ENCODE peak calls at places on chromosomes 2 and 18, in six cellular contexts. One of them, this sample, is unnamed. For H3K9me3, the result is how much of the 10 kb centered on the place peaks cover.

GRCh38 chr2:233857511-233858118 is 3.3 kb upstream of the HJURP start:
- DNase-seq in adrenal gland: peak
- DNase-seq in GM23248: peak
- DNase-seq in cardiac muscle cell: peak
- DNase-seq in HCT116: no peak
- DNase-seq in lower lobe of right lung: peak
- DNase-seq in this sample: no peak

GRCh38 chr2:182816856-182817255 is 49.6 kb downstream of the FRZB start:
- DNase-seq in adrenal gland: no peak
- DNase-seq in cardiac muscle cell: no peak
- DNase-seq in lower lobe of right lung: no peak
- DNase-seq in HCT116: no peak
- DNase-seq in GM23248: peak
- DNase-seq in this sample: no peak

GRCh38 chr2:204010611-204011560 is 74.3 kb downstream of the ICOS start:
- DNase-seq in cardiac muscle cell: no peak
- DNase-seq in GM23248: peak
- DNase-seq in lower lobe of right lung: no peak
- DNase-seq in HCT116: no peak
- DNase-seq in adrenal gland: no peak
- DNase-seq in this sample: no peak

GRCh38 chr2:84970266-84970955 is 550 bp upstream of the KCMF1 start:
- DNase-seq in cardiac muscle cell: peak
- DNase-seq in HCT116: no peak
- DNase-seq in lower lobe of right lung: peak
- DNase-seq in adrenal gland: peak
- DNase-seq in GM23248: peak
- DNase-seq in this sample: peak

GRCh38 chr2:240291940-240292574 is 143.4 kb upstream of the GPC1 start:
- DNase-seq in lower lobe of right lung: no peak
- DNase-seq in cardiac muscle cell: no peak
- DNase-seq in adrenal gland: no peak
- DNase-seq in HCT116: no peak
- DNase-seq in GM23248: no peak
- DNase-seq in this sample: no peak

GRCh38 chr18:10274327-10274726 is 180.1 kb upstream of the APCDD1 start:
- DNase-seq in GM23248: peak
- DNase-seq in adrenal gland: no peak
- DNase-seq in lower lobe of right lung: no peak
- DNase-seq in cardiac muscle cell: no peak
- DNase-seq in HCT116: no peak
- DNase-seq in this sample: peak

GRCh38 chr2:238270606-238271005 is 17.8 kb downstream of the PER2 start:
- DNase-seq in lower lobe of right lung: peak
- DNase-seq in HCT116: no peak
- DNase-seq in GM23248: no peak
- DNase-seq in adrenal gland: no peak
- DNase-seq in cardiac muscle cell: no peak
- DNase-seq in this sample: peak

GRCh38 chr18:56423626-56424025 is 214.8 kb downstream of the TXNL1 start:
- DNase-seq in HCT116: no peak
- DNase-seq in adrenal gland: no peak
- DNase-seq in lower lobe of right lung: no peak
- DNase-seq in cardiac muscle cell: no peak
- DNase-seq in GM23248: peak
- DNase-seq in this sample: no peak

GRCh38 chr2:54559593-54560145 is 103.5 kb downstream of the SPTBN1 start:
- DNase-seq in lower lobe of right lung: no peak
- DNase-seq in cardiac muscle cell: no peak
- DNase-seq in adrenal gland: peak
- DNase-seq in HCT116: no peak
- DNase-seq in GM23248: peak
- DNase-seq in this sample: no peak

GRCh38 chr2:120830096-120830830 is 94.6 kb downstream of the GLI2 start:
- DNase-seq in GM23248: no peak
- DNase-seq in lower lobe of right lung: peak
- DNase-seq in cardiac muscle cell: no peak
- DNase-seq in HCT116: no peak
- DNase-seq in adrenal gland: no peak
- DNase-seq in this sample: peak

GRCh38 chr2:184598313-184599053 is at the start of gene ZNF804A:
- DNase-seq in adrenal gland: peak
- DNase-seq in lower lobe of right lung: peak
- DNase-seq in HCT116: no peak
- DNase-seq in GM23248: peak
- DNase-seq in cardiac muscle cell: peak
- DNase-seq in this sample: peak

GRCh38 chr2:79114797-79115494 is 5.3 kb upstream of the REG1A start:
- DNase-seq in HCT116: no peak
- DNase-seq in adrenal gland: no peak
- DNase-seq in GM23248: no peak
- DNase-seq in cardiac muscle cell: no peak
- DNase-seq in lower lobe of right lung: no peak
- DNase-seq in this sample: no peak

GRCh38 chr18:24989760-24990547 is 362.0 kb downstream of the ZNF521 start:
- DNase-seq in cardiac muscle cell: no peak
- DNase-seq in adrenal gland: no peak
- DNase-seq in GM23248: no peak
- DNase-seq in HCT116: no peak
- DNase-seq in lower lobe of right lung: no peak
- DNase-seq in this sample: no peak

GRCh38 chr2:129748250-129748649 is 231.2 kb upstream of the RAB6C start:
- DNase-seq in GM23248: no peak
- DNase-seq in HCT116: no peak
- DNase-seq in adrenal gland: no peak
- DNase-seq in lower lobe of right lung: no peak
- DNase-seq in cardiac muscle cell: no peak
- DNase-seq in this sample: no peak

GRCh38 chr18:26457611-26458350 is 90.6 kb downstream of the KCTD1 start:
- DNase-seq in HCT116: no peak
- DNase-seq in GM23248: no peak
- DNase-seq in cardiac muscle cell: peak
- DNase-seq in adrenal gland: no peak
- DNase-seq in lower lobe of right lung: no peak
- DNase-seq in this sample: peak

GRCh38 chr2:74051504-74051903 is 66.8 kb downstream of the TET3 start:
- DNase-seq in GM23248: no peak
- DNase-seq in lower lobe of right lung: no peak
- DNase-seq in adrenal gland: no peak
- DNase-seq in cardiac muscle cell: no peak
- DNase-seq in HCT116: no peak
- DNase-seq in this sample: no peak

GRCh38 chr2:113064281-113064680 is 3.5 kb upstream of the IL1F10 start:
- DNase-seq in lower lobe of right lung: no peak
- DNase-seq in cardiac muscle cell: no peak
- DNase-seq in GM23248: no peak
- DNase-seq in adrenal gland: no peak
- DNase-seq in HCT116: no peak
- DNase-seq in this sample: no peak

GRCh38 chr2:6993230-6993640 is 76.0 kb downstream of the RNF144A start:
- DNase-seq in HCT116: no peak
- DNase-seq in GM23248: no peak
- DNase-seq in adrenal gland: peak
- DNase-seq in cardiac muscle cell: no peak
- DNase-seq in lower lobe of right lung: no peak
- DNase-seq in this sample: peak

DNA sequence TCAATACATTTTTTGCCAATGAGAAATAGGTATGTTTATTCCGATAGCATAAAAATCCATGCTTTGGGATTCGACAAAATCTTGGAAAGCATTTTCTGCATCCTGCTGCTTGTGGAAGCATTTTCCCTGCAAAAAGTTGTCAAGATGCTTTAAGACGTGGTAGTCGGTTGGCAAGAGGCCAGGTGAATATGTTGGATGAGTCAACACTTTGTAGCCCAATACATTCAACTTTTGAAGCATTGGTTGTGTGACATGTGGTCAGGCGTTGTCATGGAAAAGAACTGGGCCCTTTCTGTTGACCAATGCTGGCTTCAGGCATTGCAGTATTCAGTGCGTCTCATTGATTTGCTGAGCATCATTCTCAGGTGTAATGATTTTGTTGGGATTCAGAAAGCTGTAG is 764.5 kb downstream of the TRIB2 start:
- DNase-seq in adrenal gland: no peak
- DNase-seq in HCT116: no peak
- DNase-seq in GM23248: peak
- DNase-seq in lower lobe of right lung: no peak
- DNase-seq in cardiac muscle cell: no peak
- DNase-seq in this sample: no peak
- H3K9me3 ChIP-seq in adrenal gland: under half
- H3K9me3 ChIP-seq in HCT116: under half
- H3K9me3 ChIP-seq in GM23248: under half
- H3K9me3 ChIP-seq in lower lobe of right lung: under half
- H3K9me3 ChIP-seq in cardiac muscle cell: under half
- H3K9me3 ChIP-seq in this sample: under half

DNA sequence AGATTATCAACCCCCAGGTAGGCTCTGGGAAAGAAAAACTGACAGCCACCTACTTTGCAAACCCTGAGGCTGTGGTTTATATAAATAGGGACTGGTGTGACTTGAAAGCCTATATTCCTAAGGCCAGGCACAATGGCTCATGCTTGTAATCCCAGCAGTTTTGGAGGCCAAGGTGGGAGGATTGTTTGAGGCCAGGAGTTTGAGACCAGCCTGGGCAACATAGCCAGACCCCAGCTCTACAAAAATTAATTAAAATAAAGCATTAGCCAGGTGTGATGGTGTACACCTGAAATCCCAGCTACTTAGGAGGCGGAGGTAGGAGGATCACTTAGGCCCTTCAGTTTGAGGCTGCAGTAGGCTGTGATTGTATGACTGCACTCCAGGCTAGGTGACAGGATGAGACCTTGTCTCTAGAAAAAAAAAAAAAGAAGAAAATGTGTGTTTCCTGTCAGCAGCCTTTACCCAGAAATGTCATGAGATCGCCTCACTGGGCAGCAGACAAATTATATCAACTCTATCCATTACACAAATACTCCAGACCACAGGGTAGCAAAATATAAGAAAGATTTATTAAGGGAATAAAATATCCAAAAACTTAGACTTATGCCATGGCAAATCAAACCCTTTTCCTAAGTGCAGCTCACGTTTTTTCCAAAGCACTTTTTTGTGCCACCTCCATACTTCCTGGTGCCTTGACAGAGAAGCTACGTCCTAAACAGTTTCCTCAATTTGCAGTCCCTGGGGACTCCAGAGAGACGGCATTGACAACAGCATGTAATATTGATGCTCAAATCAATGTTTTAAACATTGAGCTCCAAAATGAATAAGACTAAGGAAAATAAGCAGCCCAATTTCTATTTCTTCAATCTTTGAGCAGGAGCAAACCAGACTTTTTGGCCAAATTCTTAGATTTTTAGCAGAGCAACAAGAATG is 190.8 kb upstream of the NDUFV2 start:
- DNase-seq in adrenal gland: no peak
- DNase-seq in lower lobe of right lung: no peak
- DNase-seq in HCT116: no peak
- DNase-seq in GM23248: no peak
- DNase-seq in cardiac muscle cell: no peak
- DNase-seq in this sample: no peak
- H3K9me3 ChIP-seq in adrenal gland: under half
- H3K9me3 ChIP-seq in lower lobe of right lung: under half
- H3K9me3 ChIP-seq in HCT116: under half
- H3K9me3 ChIP-seq in GM23248: under half
- H3K9me3 ChIP-seq in cardiac muscle cell: under half
- H3K9me3 ChIP-seq in this sample: under half

GRCh38 chr2:94873362-94874276 is 2.4 kb downstream of the TEKT4 start:
- DNase-seq in lower lobe of right lung: peak
- DNase-seq in HCT116: no peak
- DNase-seq in cardiac muscle cell: no peak
- DNase-seq in adrenal gland: no peak
- DNase-seq in GM23248: no peak
- DNase-seq in this sample: peak

GRCh38 chr2:94874277-94874997 is 3.2 kb downstream of the TEKT4 start:
- DNase-seq in HCT116: peak
- DNase-seq in GM23248: peak
- DNase-seq in lower lobe of right lung: peak
- DNase-seq in cardiac muscle cell: peak
- DNase-seq in adrenal gland: no peak
- DNase-seq in this sample: no peak

GRCh38 chr2:94875820-94876522 is 4.7 kb downstream of the TEKT4 start:
- DNase-seq in GM23248: no peak
- DNase-seq in lower lobe of right lung: no peak
- DNase-seq in HCT116: no peak
- DNase-seq in adrenal gland: no peak
- DNase-seq in cardiac muscle cell: no peak
- DNase-seq in this sample: no peak

GRCh38 chr2:94876523-94876863 is 5.3 kb downstream of the TEKT4 start:
- DNase-seq in HCT116: no peak
- DNase-seq in cardiac muscle cell: no peak
- DNase-seq in GM23248: no peak
- DNase-seq in lower lobe of right lung: no peak
- DNase-seq in adrenal gland: no peak
- DNase-seq in this sample: no peak

GRCh38 chr2:94875064-94875819 is 4.0 kb downstream of the TEKT4 start:
- DNase-seq in adrenal gland: no peak
- DNase-seq in HCT116: no peak
- DNase-seq in GM23248: no peak
- DNase-seq in lower lobe of right lung: peak
- DNase-seq in cardiac muscle cell: no peak
- DNase-seq in this sample: no peak
- H3K9me3 ChIP-seq in adrenal gland: under half
- H3K9me3 ChIP-seq in HCT116: under half
- H3K9me3 ChIP-seq in GM23248: under half
- H3K9me3 ChIP-seq in lower lobe of right lung: under half
- H3K9me3 ChIP-seq in cardiac muscle cell: under half
- H3K9me3 ChIP-seq in this sample: under half

GRCh38 chr18:23451491-23451890 is 1.6 kb upstream of the RIOK3 start:
- DNase-seq in cardiac muscle cell: no peak
- DNase-seq in adrenal gland: no peak
- DNase-seq in HCT116: no peak
- DNase-seq in GM23248: no peak
- DNase-seq in lower lobe of right lung: no peak
- DNase-seq in this sample: no peak

GRCh38 chr18:23452347-23452727 is 750 bp upstream of the RIOK3 start:
- DNase-seq in cardiac muscle cell: no peak
- DNase-seq in GM23248: no peak
- DNase-seq in adrenal gland: no peak
- DNase-seq in HCT116: no peak
- DNase-seq in lower lobe of right lung: no peak
- DNase-seq in this sample: no peak

GRCh38 chr18:23450022-23450421 is 3.1 kb upstream of the RIOK3 start:
- DNase-seq in GM23248: no peak
- DNase-seq in lower lobe of right lung: no peak
- DNase-seq in adrenal gland: no peak
- DNase-seq in cardiac muscle cell: no peak
- DNase-seq in HCT116: no peak
- DNase-seq in this sample: no peak

GRCh38 chr18:23451011-23451410 is 2.1 kb upstream of the RIOK3 start:
- DNase-seq in HCT116: no peak
- DNase-seq in lower lobe of right lung: no peak
- DNase-seq in adrenal gland: no peak
- DNase-seq in GM23248: no peak
- DNase-seq in cardiac muscle cell: no peak
- DNase-seq in this sample: no peak

DNA sequence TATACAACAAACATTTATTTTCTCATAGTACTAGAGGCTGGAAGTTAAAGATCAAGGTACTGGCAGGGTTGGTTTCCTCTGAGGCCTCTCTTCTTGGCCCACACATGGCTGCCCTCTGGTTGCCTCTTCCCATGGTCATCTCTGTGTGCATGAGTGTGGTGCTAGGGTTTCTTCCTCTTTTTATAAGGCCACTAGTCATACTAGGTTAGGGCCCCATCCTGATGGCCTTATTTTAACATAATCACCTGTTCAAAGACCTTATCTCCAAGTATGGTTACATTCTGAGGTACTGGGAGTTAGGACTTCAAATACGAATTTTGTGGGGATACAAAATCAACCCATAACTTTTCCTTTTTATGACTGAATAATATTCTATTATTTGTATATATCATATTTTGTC is 4.8 kb upstream of the RIOK3 start:
- DNase-seq in lower lobe of right lung: no peak
- DNase-seq in adrenal gland: no peak
- DNase-seq in cardiac muscle cell: no peak
- DNase-seq in GM23248: no peak
- DNase-seq in HCT116: no peak
- DNase-seq in this sample: no peak
- H3K9me3 ChIP-seq in lower lobe of right lung: under half
- H3K9me3 ChIP-seq in adrenal gland: under half
- H3K9me3 ChIP-seq in cardiac muscle cell: under half
- H3K9me3 ChIP-seq in GM23248: under half
- H3K9me3 ChIP-seq in HCT116: under half
- H3K9me3 ChIP-seq in this sample: under half

This sample was measured in right cardiac atrium.